ENCODE peak calls at places on chromosomes 16 and 17, in nine cellular contexts. K, X, Y, P, I, C, F, E and Q are unnamed samples. For H3K4me1, the result is how much of the 10 kb centered on the place peaks cover.

GRCh38 chr16:23966577-23966976 is 130.8 kb downstream of the PRKCB start:
- DNase-seq in C (no peak), E (no peak), K (no peak), I (no peak), F (no peak), Y (no peak), X (no peak), P (no peak), Q (no peak)

GRCh38 chr17:76727745-76728456 is 1.3 kb downstream of the METTL23 start:
- DNase-seq in Y (no peak), E (no peak), X (peak), I (no peak), P (no peak), C (no peak), K (peak), F (peak), Q (peak)

GRCh38 chr16:79658301-79659001 is 57.9 kb upstream of the MAF start:
- DNase-seq in I (no peak), Y (peak), K (no peak), P (no peak), C (no peak), F (no peak), X (no peak), E (peak), Q (no peak)

GRCh38 chr16:87657621-87658192 is 55.4 kb downstream of the JPH3 start:
- DNase-seq in I (peak), Y (peak), F (no peak), P (no peak), C (no peak), X (no peak), E (no peak), K (no peak), Q (no peak)

GRCh38 chr17:76833747-76834146 is 34.5 kb upstream of the MGAT5B start:
- DNase-seq in P (no peak), I (no peak), F (no peak), K (no peak), X (no peak), C (no peak), E (no peak), Y (no peak), Q (no peak)

GRCh38 chr16:57299009-57299718 is 14.7 kb upstream of the PLLP start:
- DNase-seq in P (peak), Y (no peak), I (no peak), X (no peak), E (no peak), F (no peak), K (peak), C (no peak), Q (peak)

GRCh38 chr16:79089735-79090284 is 510.7 kb downstream of the MAF start:
- DNase-seq in P (peak), C (no peak), X (peak), Y (no peak), K (peak), F (peak), E (no peak), I (no peak), Q (peak)

GRCh38 chr17:52721932-52722331 is 563.4 kb upstream of the CA10 start:
- DNase-seq in Y (no peak), F (no peak), P (no peak), X (no peak), C (no peak), I (no peak), K (no peak), E (no peak), Q (no peak)

GRCh38 chr17:28346746-28347246 is 10.5 kb downstream of the POLDIP2 start:
- DNase-seq in Y (no peak), X (peak), P (no peak), K (no peak), F (no peak), C (peak), I (no peak), E (no peak), Q (no peak)

GRCh38 chr16:10876799-10877341 is at the start of gene CIITA:
- DNase-seq in Y (peak), C (peak), I (no peak), X (peak), P (peak), E (peak), K (peak), F (peak), Q (peak)

GRCh38 chr17:79573196-79573929 is 37.5 kb downstream of the RBFOX3 start:
- DNase-seq in E (no peak), F (no peak), K (no peak), X (no peak), I (peak), C (no peak), P (no peak), Y (peak), Q (no peak)

GRCh38 chr17:67528751-67529436 is 151.8 kb downstream of the PITPNC1 start:
- DNase-seq in P (no peak), K (peak), I (peak), C (peak), F (no peak), X (peak), E (no peak), Y (no peak), Q (peak)

GRCh38 chr16:73369841-73370240 is 321.9 kb upstream of the ZFHX3 start:
- DNase-seq in F (no peak), I (no peak), C (no peak), Y (no peak), X (no peak), E (no peak), P (no peak), K (no peak), Q (no peak)

GRCh38 chr17:42507671-42508070 is 28.4 kb upstream of the NAGLU start:
- DNase-seq in E (no peak), I (no peak), Y (no peak), F (no peak), P (no peak), K (no peak), X (no peak), C (no peak), Q (no peak)

GRCh38 chr16:74123826-74124225 is 172.8 kb upstream of the PSMD7 start:
- DNase-seq in X (no peak), I (no peak), F (no peak), K (no peak), C (no peak), P (no peak), E (no peak), Y (peak), Q (no peak)

GRCh38 chr16:89104930-89105571 is 11.4 kb downstream of the ACSF3 start:
- DNase-seq in C (no peak), I (no peak), X (no peak), Y (no peak), P (no peak), F (no peak), K (peak), E (no peak), Q (no peak)

GRCh38 chr17:55421179-55421934 is at the start of gene MMD:
- DNase-seq in I (no peak), X (peak), C (no peak), E (peak), K (peak), Y (peak), P (no peak), F (no peak), Q (peak)

GRCh38 chr16:78794581-78795300 is 695.3 kb downstream of the WWOX start:
- DNase-seq in F (no peak), K (no peak), Y (no peak), X (no peak), C (no peak), E (no peak), I (no peak), P (peak), Q (no peak)

GRCh38 chr16:87416826-87417471 is 24.8 kb downstream of the MAP1LC3B start:
- DNase-seq in Y (no peak), K (no peak), E (no peak), C (peak), I (no peak), P (no peak), F (peak), X (peak), Q (peak)

GRCh38 chr17:39674702-39675389 is 6.6 kb downstream of the PNMT start:
- DNase-seq in Y (no peak), C (no peak), F (no peak), E (peak), P (no peak), I (no peak), X (no peak), K (no peak), Q (peak)

GRCh38 chr17:41082565-41083136 is 1.3 kb upstream of the KRTAP4-7 start:
- DNase-seq in F (no peak), C (no peak), K (no peak), X (no peak), P (no peak), E (no peak), I (no peak), Y (peak), Q (no peak)
- H3K27ac ChIP-seq in F (no peak), C (no peak), K (no peak), X (no peak), P (no peak), E (no peak), I (no peak), Y (peak), Q (no peak)

DNA sequence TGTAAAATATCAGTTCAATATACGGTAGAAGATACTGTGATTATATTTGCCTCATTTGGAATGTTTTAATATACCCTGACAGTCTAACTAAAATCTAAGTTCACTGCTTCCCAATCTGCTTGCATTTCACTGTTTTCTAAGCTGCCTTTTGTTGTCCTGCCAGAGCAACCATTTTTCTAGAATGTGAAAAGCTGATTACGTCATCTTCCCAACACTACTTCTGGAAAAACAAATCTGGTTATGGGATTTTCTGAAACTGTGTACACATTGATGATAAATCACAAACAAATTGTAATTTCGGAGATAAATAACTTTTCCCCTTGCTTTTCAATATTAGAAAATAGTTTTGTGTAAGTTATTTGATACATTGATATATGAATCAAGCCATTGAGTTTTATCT is 1529.0 kb downstream of the CDH11 start:
- DNase-seq in Y (no peak), P (no peak), E (no peak), C (no peak), K (no peak), I (no peak), X (no peak), F (no peak), Q (no peak)
- H3K4me1 ChIP-seq in Y (under half), P (under half), E (under half), C (under half), K (under half), I (under half), X (under half), F (under half), Q (under half)

GRCh38 chr17:57262557-57262956 is 6.2 kb downstream of the MSI2 start:
- DNase-seq in X (no peak), K (no peak), F (no peak), P (no peak), I (no peak), C (no peak), E (no peak), Y (no peak), Q (no peak)

GRCh38 chr17:57257911-57258885 is 1.9 kb downstream of the MSI2 start:
- DNase-seq in K (no peak), I (peak), X (peak), C (no peak), P (no peak), E (no peak), Y (no peak), F (no peak), Q (no peak)

GRCh38 chr17:57259817-57260216 is 3.5 kb downstream of the MSI2 start:
- DNase-seq in F (no peak), Y (no peak), P (no peak), K (no peak), E (no peak), C (no peak), X (no peak), I (no peak), Q (no peak)

GRCh38 chr17:57261084-57261461 is 4.8 kb downstream of the MSI2 start:
- DNase-seq in E (no peak), Y (no peak), I (no peak), K (no peak), P (no peak), X (no peak), F (no peak), C (no peak), Q (no peak)

GRCh38 chr17:57260325-57261083 is 4.2 kb downstream of the MSI2 start:
- DNase-seq in X (no peak), Y (no peak), P (no peak), C (no peak), I (no peak), F (no peak), E (no peak), K (no peak), Q (no peak)
- H3K4me3 ChIP-seq in X (no peak), Y (no peak), P (no peak), C (no peak), I (no peak), F (no peak), E (no peak), K (no peak), Q (no peak)

GRCh38 chr17:4968916-4969550 is 1.4 kb upstream of the SPAG7 start:
- DNase-seq in P (no peak), C (peak), Y (peak), I (peak), E (no peak), X (no peak), F (no peak), K (no peak), Q (no peak)

GRCh38 chr17:4970273-4970672 is 2.7 kb upstream of the SPAG7 start:
- DNase-seq in X (no peak), C (no peak), F (no peak), Y (no peak), K (no peak), I (no peak), E (no peak), P (no peak), Q (no peak)

GRCh38 chr17:4967539-4968165 is at the start of gene SPAG7:
- DNase-seq in I (peak), K (peak), F (peak), Y (peak), E (peak), P (peak), X (peak), C (peak), Q (peak)

GRCh38 chr17:4968166-4968915 is 724 bp upstream of the SPAG7 start:
- DNase-seq in F (no peak), I (peak), E (no peak), K (no peak), P (no peak), X (no peak), C (no peak), Y (no peak), Q (no peak)

DNA sequence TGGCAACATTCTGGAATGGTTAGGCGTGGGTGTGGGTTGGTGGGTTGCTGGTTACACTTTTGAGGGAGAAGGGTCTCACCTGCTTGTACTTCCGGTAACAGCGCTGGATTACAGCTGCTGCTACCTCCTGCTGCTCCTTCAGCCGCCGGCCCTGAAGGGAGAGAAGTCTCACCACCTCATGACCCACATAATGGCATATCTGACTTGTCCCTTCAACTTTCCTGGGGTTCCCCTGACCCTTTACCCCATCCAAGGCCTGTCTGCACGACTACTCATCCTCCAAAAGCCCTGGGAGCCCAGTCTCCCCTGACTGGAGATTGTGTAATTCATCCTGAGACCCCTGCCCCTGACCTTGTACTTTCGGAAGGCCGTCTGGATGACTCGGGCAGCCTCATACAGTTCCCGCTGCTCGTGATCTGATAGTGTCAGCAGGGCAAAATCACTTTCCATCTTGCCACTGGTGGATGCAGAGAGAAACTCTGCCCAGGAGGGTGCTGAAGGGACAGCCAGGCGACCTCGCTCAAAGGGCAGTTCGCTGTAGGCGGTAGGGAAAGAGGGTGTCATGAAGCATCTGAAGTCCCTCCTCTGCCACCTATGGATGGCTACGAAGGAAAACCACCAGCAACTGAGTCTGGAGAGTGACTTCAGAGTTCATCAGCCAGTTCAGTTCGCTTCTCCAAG is 2.1 kb upstream of the SPAG7 start:
- DNase-seq in C (no peak), I (peak), E (no peak), F (no peak), K (no peak), X (no peak), Y (no peak), P (no peak), Q (no peak)
- H3K27ac ChIP-seq in C (no peak), I (no peak), E (peak), F (peak), K (no peak), X (peak), Y (peak), P (peak), Q (peak)

GRCh38 chr16:66507731-66508239 is 42.1 kb downstream of the TK2 start:
- DNase-seq in Y (no peak), P (no peak), I (no peak), K (peak), X (no peak), F (no peak), C (peak), E (no peak), Q (no peak)

GRCh38 chr16:66510298-66510697 is 39.6 kb downstream of the TK2 start:
- DNase-seq in C (peak), P (no peak), E (no peak), X (no peak), K (peak), Y (no peak), I (no peak), F (no peak), Q (no peak)

GRCh38 chr16:66508914-66509496 is 40.9 kb downstream of the TK2 start:
- DNase-seq in E (no peak), K (peak), Y (no peak), P (no peak), F (no peak), I (no peak), C (peak), X (no peak), Q (no peak)

GRCh38 chr16:66509576-66509975 is 40.3 kb downstream of the TK2 start:
- DNase-seq in I (no peak), K (peak), F (no peak), C (peak), P (no peak), E (no peak), X (no peak), Y (no peak), Q (no peak)

GRCh38 chr16:66508261-66508913 is 41.5 kb downstream of the TK2 start:
- DNase-seq in X (no peak), Y (peak), C (peak), I (no peak), F (no peak), K (peak), E (peak), P (no peak), Q (no peak)
- H3K4me1 ChIP-seq in X (under half), Y (half or more), C (under half), I (under half), F (under half), K (under half), E (under half), P (under half), Q (under half)

GRCh38 chr17:18224428-18225120 is 861 bp upstream of the LLGL1 start:
- DNase-seq in C (no peak), Y (no peak), I (peak), X (no peak), K (no peak), P (no peak), E (no peak), F (no peak), Q (no peak)
- H3K4me3 ChIP-seq in C (peak), Y (peak), I (peak), X (no peak), K (no peak), P (peak), E (peak), F (no peak), Q (peak)

GRCh38 chr16:67648764-67649407 is 3.9 kb downstream of the CARMIL2 start:
- DNase-seq in C (no peak), F (no peak), I (no peak), K (no peak), Y (no peak), X (no peak), P (no peak), E (no peak), Q (no peak)

GRCh38 chr16:67648088-67648763 is 3.3 kb downstream of the CARMIL2 start:
- DNase-seq in K (no peak), E (no peak), I (no peak), C (no peak), P (no peak), Y (no peak), F (no peak), X (no peak), Q (no peak)

GRCh38 chr16:67651039-67651438 is 6.1 kb downstream of the CARMIL2 start:
- DNase-seq in K (no peak), C (no peak), F (no peak), Y (no peak), I (no peak), X (no peak), P (no peak), E (no peak), Q (no peak)

GRCh38 chr16:67649494-67649931 is 4.6 kb downstream of the CARMIL2 start:
- DNase-seq in E (no peak), Y (no peak), C (no peak), I (peak), F (no peak), X (peak), K (no peak), P (no peak), Q (no peak)

DNA sequence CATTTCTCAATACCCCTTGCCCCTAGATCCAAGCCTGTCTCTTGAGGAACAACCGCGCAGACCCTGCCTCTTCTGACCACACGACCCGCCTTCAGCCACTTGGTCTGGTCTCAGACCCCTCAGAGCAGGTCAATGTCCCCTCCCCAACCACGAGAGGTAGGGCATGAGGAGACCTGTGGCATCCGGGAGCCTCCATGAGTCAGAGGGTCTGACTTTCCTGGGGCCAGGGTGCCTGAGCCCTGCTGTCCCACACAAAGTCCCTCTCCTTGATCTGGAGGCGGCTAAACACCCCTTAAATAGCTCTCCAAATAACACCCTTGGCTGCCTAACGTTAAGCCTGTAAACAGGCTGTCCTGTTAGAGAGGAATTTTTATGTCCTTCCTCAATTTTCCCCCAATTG is 5.1 kb downstream of the CARMIL2 start:
- DNase-seq in K (no peak), E (no peak), F (no peak), X (no peak), C (no peak), I (no peak), P (no peak), Y (no peak), Q (no peak)
- H3K27ac ChIP-seq in K (no peak), E (no peak), F (no peak), X (no peak), C (no peak), I (no peak), P (no peak), Y (no peak), Q (no peak)